ENCODE peak calls at places on chromosomes 12 and 14, in seven cellular contexts. U is AG10803, N is spleen, A is fibroblast of lung, Z is endothelial cell of umbilical vein, E is lower lobe of right lung, K is fibroblast of the aortic adventitia. Y is an unnamed sample.

GRCh38 chr12:6213969-6214368 is 13.8 kb downstream of the CD9 start:
- DNase-seq in U (no peak), N (no peak), A (no peak), Z (no peak), E (no peak), K (no peak), Y (no peak)

GRCh38 chr14:61927521-61927920 is 165.3 kb downstream of the SNAPC1 start:
- DNase-seq in U (peak), N (no peak), A (peak), Z (no peak), E (no peak), K (peak), Y (peak)

GRCh38 chr12:31288381-31288780 is 37.6 kb downstream of the SINHCAF start:
- DNase-seq in U (no peak), N (no peak), A (no peak), Z (no peak), E (no peak), K (no peak), Y (no peak)

GRCh38 chr12:101027200-101027599 is 182.8 kb downstream of the SLC5A8 start:
- DNase-seq in U (no peak), N (no peak), A (no peak), Z (no peak), E (no peak), K (no peak), Y (no peak)

GRCh38 chr14:67031920-67032774 is 157.1 kb upstream of the GARIN2 start:
- DNase-seq in U (no peak), N (no peak), A (no peak), Z (no peak), E (no peak), K (no peak), Y (no peak)

GRCh38 chr12:64190140-64190539 is 32.0 kb downstream of the KICS2 start:
- DNase-seq in U (no peak), N (no peak), A (no peak), Z (no peak), E (no peak), K (no peak), Y (no peak)

GRCh38 chr14:33934043-33934750 is 16.7 kb downstream of the EGLN3 start:
- DNase-seq in U (no peak), N (no peak), A (no peak), Z (peak), E (no peak), K (no peak), Y (peak)

GRCh38 chr12:97292588-97292987 is 170.0 kb upstream of the RMST start:
- DNase-seq in U (no peak), N (no peak), A (no peak), Z (no peak), E (no peak), K (no peak), Y (no peak)

GRCh38 chr14:65107200-65107599 is 4.9 kb upstream of the MAX start:
- DNase-seq in U (no peak), N (no peak), A (no peak), Z (no peak), E (no peak), K (no peak), Y (no peak)

GRCh38 chr14:56794557-56795283 is 15.6 kb downstream of the OTX2 start:
- DNase-seq in U (no peak), N (no peak), A (no peak), Z (no peak), E (no peak), K (no peak), Y (no peak)

GRCh38 chr12:57610553-57611115 is 601 bp upstream of the ARHGEF25 start:
- DNase-seq in U (no peak), N (no peak), A (peak), Z (no peak), E (no peak), K (no peak), Y (no peak)

GRCh38 chr12:85179680-85180300 is 100.2 kb upstream of the ALX1 start:
- DNase-seq in U (no peak), N (no peak), A (peak), Z (peak), E (no peak), K (peak), Y (peak)

GRCh38 chr14:54566410-54567223 is at the start of gene SAMD4A:
- DNase-seq in U (peak), N (peak), A (peak), Z (peak), E (peak), K (peak), Y (peak)

GRCh38 chr12:108440736-108441135 is 74.3 kb upstream of the FICD start:
- DNase-seq in U (no peak), N (no peak), A (no peak), Z (no peak), E (no peak), K (no peak), Y (no peak)

GRCh38 chr12:54565658-54566552 is 16.5 kb downstream of the PDE1B start:
- DNase-seq in U (no peak), N (no peak), A (no peak), Z (no peak), E (no peak), K (no peak), Y (no peak)

GRCh38 chr12:101021911-101022388 is 188.1 kb downstream of the SLC5A8 start:
- DNase-seq in U (peak), N (no peak), A (peak), Z (peak), E (no peak), K (peak), Y (peak)

GRCh38 chr14:102249041-102249440 is 55.9 kb downstream of the MOK start:
- DNase-seq in U (peak), N (no peak), A (peak), Z (no peak), E (no peak), K (no peak), Y (peak)

GRCh38 chr14:72549026-72549425 is 344.9 kb downstream of the DPF3 start:
- DNase-seq in U (no peak), N (no peak), A (no peak), Z (no peak), E (no peak), K (no peak), Y (no peak)

GRCh38 chr12:26940820-26941219 is 2.5 kb downstream of the FGFR1OP2 start:
- DNase-seq in U (no peak), N (no peak), A (peak), Z (no peak), E (no peak), K (peak), Y (peak)

GRCh38 chr12:91335724-91336123 is 153.1 kb upstream of the DCN start:
- DNase-seq in U (peak), N (no peak), A (peak), Z (no peak), E (no peak), K (no peak), Y (no peak)

GRCh38 chr14:92950773-92951172 is 27.8 kb downstream of the CHGA start:
- DNase-seq in U (no peak), N (no peak), A (no peak), Z (no peak), E (no peak), K (no peak), Y (no peak)

GRCh38 chr14:68018598-68018997 is 199.0 kb downstream of the RAD51B start:
- DNase-seq in U (no peak), N (no peak), A (no peak), Z (no peak), E (no peak), K (no peak), Y (no peak)

GRCh38 chr12:75635606-75636444 is 124.4 kb upstream of the KRR1 start:
- DNase-seq in U (peak), N (no peak), A (peak), Z (peak), E (no peak), K (peak), Y (peak)

GRCh38 chr12:6932766-6933165 is 5.0 kb downstream of the ATN1 start:
- DNase-seq in U (no peak), N (no peak), A (no peak), Z (no peak), E (no peak), K (no peak), Y (no peak)

GRCh38 chr14:92655372-92655771 is 93.1 kb downstream of the LGMN start:
- DNase-seq in U (no peak), N (no peak), A (no peak), Z (no peak), E (no peak), K (no peak), Y (no peak)

GRCh38 chr12:65868133-65868705 is 43.9 kb downstream of the HMGA2 start:
- DNase-seq in U (peak), N (no peak), A (peak), Z (peak), E (no peak), K (peak), Y (peak)

GRCh38 chr12:102417055-102417454 is 63.3 kb downstream of the IGF1 start:
- DNase-seq in U (no peak), N (no peak), A (no peak), Z (no peak), E (no peak), K (no peak), Y (no peak)

GRCh38 chr14:89351364-89351957 is 65.6 kb downstream of the FOXN3 start:
- DNase-seq in U (peak), N (no peak), A (peak), Z (peak), E (peak), K (peak), Y (peak)

GRCh38 chr12:54603173-54603814 is 14.8 kb upstream of the PPP1R1A start:
- DNase-seq in U (peak), N (peak), A (peak), Z (peak), E (peak), K (peak), Y (peak)

GRCh38 chr12:126534495-126534894 is 1469.3 kb downstream of the AACS start:
- DNase-seq in U (no peak), N (no peak), A (no peak), Z (no peak), E (no peak), K (peak), Y (peak)

GRCh38 chr12:50050410-50051280 is 6.8 kb upstream of the ASIC1 start:
- DNase-seq in U (peak), N (peak), A (peak), Z (no peak), E (peak), K (peak), Y (peak)
- H3K4me3 ChIP-seq in U (peak), N (no peak), A (peak), Z (no peak), E (peak), K (peak), Y (peak)

GRCh38 chr12:110591508-110592051 is 8.5 kb upstream of the PPTC7 start:
- DNase-seq in U (no peak), N (no peak), A (no peak), Z (no peak), E (no peak), K (no peak), Y (no peak)

GRCh38 chr12:110590059-110590458 is 6.9 kb upstream of the PPTC7 start:
- DNase-seq in U (no peak), N (no peak), A (no peak), Z (no peak), E (no peak), K (no peak), Y (no peak)

GRCh38 chr12:110597885-110598284 is 14.8 kb upstream of the PPTC7 start:
- DNase-seq in U (no peak), N (no peak), A (no peak), Z (no peak), E (no peak), K (no peak), Y (no peak)

GRCh38 chr12:110590806-110591326 is 7.7 kb upstream of the PPTC7 start:
- DNase-seq in U (peak), N (no peak), A (peak), Z (no peak), E (no peak), K (peak), Y (peak)

GRCh38 chr12:110592078-110592477 is 9.0 kb upstream of the PPTC7 start:
- DNase-seq in U (no peak), N (no peak), A (no peak), Z (no peak), E (no peak), K (no peak), Y (no peak)
- TF ChIP-seq CTCF in U (no peak), N (no peak), A (no peak), Z (no peak), E (no peak), K (no peak), Y (no peak)

DNA sequence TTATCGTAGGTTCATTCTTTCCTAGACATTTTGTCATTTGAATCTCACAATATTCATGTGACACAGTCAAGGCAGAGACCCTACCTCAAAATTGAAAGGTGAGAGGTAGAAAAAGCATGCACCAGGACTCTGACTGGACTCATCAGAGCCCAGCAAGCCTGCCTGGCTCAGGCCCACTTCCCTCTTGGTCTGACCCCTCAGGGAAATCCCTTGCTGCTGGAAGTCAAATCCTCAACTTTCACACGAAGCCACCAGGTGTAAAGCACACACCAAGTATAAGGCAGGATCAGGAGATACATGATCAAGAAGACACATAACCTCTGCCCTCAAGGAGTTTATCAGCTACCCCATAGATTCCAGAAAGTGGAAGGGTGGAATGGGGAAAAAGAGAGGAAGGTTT is 18.8 kb downstream of the NIN start:
- DNase-seq in U (no peak), N (no peak), A (no peak), Z (no peak), E (no peak), K (no peak), Y (no peak)
- H3K4me3 ChIP-seq in U (no peak), N (no peak), A (no peak), Z (no peak), E (no peak), K (no peak), Y (no peak)

DNA sequence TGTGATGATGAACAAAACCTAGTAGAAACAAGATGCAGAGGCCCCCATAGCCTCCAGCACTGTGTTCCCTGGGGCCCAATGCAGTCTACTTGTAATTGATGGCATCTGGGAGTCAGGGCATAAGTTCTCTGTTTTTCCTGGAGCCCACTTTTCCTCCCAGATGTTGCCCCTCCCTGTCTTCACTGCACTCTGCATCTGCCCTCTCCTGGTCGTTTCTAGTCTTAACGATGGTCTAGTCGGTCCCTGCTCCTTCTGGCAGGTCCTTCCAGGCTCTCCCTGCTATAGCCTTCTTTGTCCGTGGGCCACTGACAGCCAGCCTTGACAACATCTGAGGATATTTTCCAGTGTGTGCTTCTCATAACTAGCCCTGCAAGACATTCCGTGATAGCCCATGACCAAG is 208.3 kb downstream of the GXYLT1 start:
- DNase-seq in U (no peak), N (no peak), A (no peak), Z (no peak), E (no peak), K (no peak), Y (no peak)
- TF ChIP-seq CTCF in U (no peak), N (no peak), A (no peak), Z (no peak), E (no peak), K (no peak), Y (no peak)

DNA sequence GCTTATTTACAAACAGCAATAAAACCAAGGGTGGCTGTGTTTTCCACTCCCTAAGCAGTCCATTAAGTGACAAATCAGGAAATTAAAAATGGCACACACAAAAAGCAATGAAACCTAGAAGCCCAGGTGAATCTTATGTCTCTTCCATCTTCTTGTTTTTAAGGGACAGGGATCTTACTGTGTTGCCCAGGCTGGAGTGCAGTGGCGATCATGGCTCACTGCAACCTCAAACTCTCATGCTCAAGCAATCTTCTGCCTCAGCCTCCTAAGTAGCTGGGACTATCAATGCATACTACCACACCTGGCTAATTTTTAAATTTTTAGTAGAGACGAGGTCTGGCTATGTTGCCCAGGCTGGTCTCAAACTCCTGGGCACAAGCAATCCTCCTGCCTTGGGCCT is 52.4 kb upstream of the CERS5 start:
- DNase-seq in U (no peak), N (no peak), A (no peak), Z (no peak), E (no peak), K (no peak), Y (no peak)
- H3K4me3 ChIP-seq in U (peak), N (no peak), A (peak), Z (no peak), E (peak), K (peak), Y (peak)

DNA sequence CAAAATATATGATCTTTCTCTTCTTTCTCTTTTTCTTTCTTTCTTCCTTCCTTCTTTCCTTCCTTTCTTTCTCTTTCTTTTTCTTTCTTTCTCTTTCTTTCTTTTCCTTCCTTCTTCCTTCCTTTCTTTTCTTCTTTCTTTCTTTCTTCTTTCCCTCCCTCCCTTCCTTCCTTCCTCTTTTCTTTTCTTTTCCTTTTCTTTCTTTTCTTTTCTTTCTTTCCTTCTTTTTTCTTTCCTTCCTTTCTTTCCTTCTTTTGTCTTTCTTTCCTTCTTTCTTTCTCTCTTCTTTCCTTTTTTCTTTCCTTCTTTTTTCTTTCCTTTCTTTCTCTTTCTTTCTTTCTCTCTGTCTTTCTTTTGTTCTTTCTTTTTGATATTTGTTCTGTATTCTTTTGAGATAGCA is 1356.0 kb upstream of the SEL1L start:
- DNase-seq in U (no peak), N (no peak), A (no peak), Z (no peak), E (no peak), K (no peak), Y (no peak)
- TF ChIP-seq CTCF in U (no peak), N (no peak), A (no peak), Z (no peak), E (no peak), K (no peak), Y (no peak)

GRCh38 chr12:45284096-45284901 is 68.4 kb downstream of the ANO6 start:
- DNase-seq in U (peak), N (no peak), A (peak), Z (peak), E (no peak), K (peak), Y (peak)
- H3K4me3 ChIP-seq in U (no peak), N (no peak), A (no peak), Z (no peak), E (no peak), K (no peak), Y (no peak)

DNA sequence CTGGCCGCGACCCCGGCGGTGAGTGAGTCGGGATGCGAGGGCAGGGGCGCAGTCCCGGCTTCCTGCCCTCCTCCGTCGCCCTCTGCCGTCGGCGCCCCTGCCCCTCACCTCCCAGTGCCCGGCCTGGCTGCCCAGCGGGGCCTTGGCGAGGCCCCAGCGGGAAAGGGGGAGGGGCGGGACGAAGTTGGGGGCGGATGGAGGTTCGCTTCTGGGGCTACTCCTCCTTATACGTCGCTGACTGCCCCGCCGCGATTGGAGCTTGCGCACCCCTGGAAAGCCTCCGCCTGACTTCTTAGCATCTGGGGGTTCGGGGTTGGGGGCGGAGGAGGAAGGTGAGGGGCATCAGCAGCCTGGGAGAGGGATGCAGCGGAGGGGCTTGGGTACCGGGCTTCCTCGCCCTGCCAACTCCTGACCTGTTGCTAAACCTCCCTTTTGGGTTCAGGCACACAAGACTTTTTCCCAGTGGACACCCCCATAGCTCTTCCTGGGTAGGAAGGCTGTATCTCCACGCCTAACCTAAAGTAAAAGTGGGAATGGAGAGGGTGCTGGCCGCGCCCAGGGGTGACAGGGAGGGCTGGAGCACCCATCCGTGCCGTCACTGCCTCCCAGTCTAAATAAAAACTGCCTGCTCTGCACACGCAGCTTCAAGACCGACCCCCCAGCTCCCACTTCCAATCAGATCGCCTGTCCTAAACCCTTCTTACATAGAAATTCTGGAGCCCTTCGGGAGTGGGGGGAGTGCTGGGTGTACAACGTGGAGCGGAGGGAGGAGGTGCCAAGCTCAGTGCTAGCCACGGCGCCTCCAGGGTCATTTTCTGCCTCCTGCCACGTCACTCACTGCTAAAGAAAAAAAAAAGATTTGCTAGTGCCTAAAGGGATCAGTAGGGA is 585 bp downstream of the TMEM263 start:
- DNase-seq in U (peak), N (peak), A (peak), Z (peak), E (peak), K (peak), Y (peak)
- TF ChIP-seq CTCF in U (no peak), N (no peak), A (no peak), Z (no peak), E (peak), K (peak), Y (no peak)

GRCh38 chr12:82406651-82407050 is 48.3 kb downstream of the METTL25 start:
- DNase-seq in U (no peak), N (no peak), A (no peak), Z (peak), E (no peak), K (no peak), Y (no peak)
- H3K4me3 ChIP-seq in U (no peak), N (no peak), A (no peak), Z (no peak), E (no peak), K (no peak), Y (no peak)

GRCh38 chr12:120346681-120347080 is 19.1 kb upstream of the PLA2G1B start:
- DNase-seq in U (no peak), N (no peak), A (no peak), Z (no peak), E (no peak), K (no peak), Y (no peak)
- TF ChIP-seq CTCF in U (no peak), N (no peak), A (no peak), Z (no peak), E (no peak), K (no peak), Y (no peak)